ENCODE peak calls at places on chromosomes 12 and 14, in ten cellular contexts. J is H9, G is spleen, X is testis, F is left ventricle myocardium inferior, N is PC-3, Z is heart left ventricle, T is transverse colon, L is iPS DF 6.9, V is A673. Q is an unnamed sample.

GRCh38 chr12:6902448-6902847 is 2.2 kb upstream of the LRRC23 start:
- DNase-seq in J (no peak), G (no peak), X (no peak), F (no peak), N (no peak), Z (no peak), T (no peak), L (no peak), V (no peak), Q (no peak)

GRCh38 chr12:48779869-48780268 is 9.0 kb downstream of the ADCY6 start:
- DNase-seq in J (no peak), G (no peak), X (no peak), F (peak; percentile 68), N (no peak), Z (peak; percentile 87), T (no peak), L (no peak), V (peak; percentile 50), Q (no peak)

GRCh38 chr12:77746108-77746507 is 84.6 kb upstream of the NAV3 start:
- DNase-seq in J (no peak), G (no peak), X (no peak), F (no peak), N (no peak), Z (no peak), T (no peak), L (no peak), V (no peak), Q (no peak)

GRCh38 chr12:120199025-120199424 is 1.9 kb downstream of the RPLP0 start:
- DNase-seq in J (no peak), G (no peak), X (no peak), F (no peak), N (peak; percentile 34), Z (no peak), T (no peak), L (no peak), V (no peak), Q (no peak)

GRCh38 chr12:18895946-18896345 is 158.0 kb downstream of the CAPZA3 start:
- DNase-seq in J (peak; percentile 80), G (no peak), X (peak; percentile 25), F (peak; percentile 77), N (no peak), Z (peak; percentile 89), T (no peak), L (no peak), V (peak; percentile 39), Q (no peak)

GRCh38 chr12:89211456-89211855 is 140.8 kb downstream of the DUSP6 start:
- DNase-seq in J (no peak), G (no peak), X (no peak), F (no peak), N (peak; percentile 29), Z (no peak), T (no peak), L (no peak), V (peak; percentile 49), Q (no peak)

GRCh38 chr14:32507029-32507984 is 178.2 kb downstream of the AKAP6 start:
- DNase-seq in J (no peak), G (no peak), X (no peak), F (no peak), N (peak; percentile 71), Z (no peak), T (no peak), L (no peak), V (peak; percentile 53), Q (no peak)

GRCh38 chr14:92586001-92586947 is 72.7 kb downstream of the RIN3 start:
- DNase-seq in J (no peak), G (peak; percentile 32), X (no peak), F (no peak), N (peak; percentile 77), Z (no peak), T (no peak), L (no peak), V (no peak), Q (no peak)

GRCh38 chr14:100394886-100395672 is 71.9 kb downstream of the SLC25A47 start:
- DNase-seq in J (no peak), G (peak; percentile 68), X (no peak), F (no peak), N (no peak), Z (no peak), T (no peak), L (no peak), V (no peak), Q (no peak)

GRCh38 chr14:100398044-100398443 is 74.9 kb downstream of the SLC25A47 start:
- DNase-seq in J (no peak), G (no peak), X (no peak), F (no peak), N (no peak), Z (no peak), T (peak; percentile 62), L (no peak), V (no peak), Q (no peak)

GRCh38 chr14:100399052-100399849 is 76.1 kb downstream of the SLC25A47 start:
- DNase-seq in J (no peak), G (no peak), X (no peak), F (no peak), N (no peak), Z (no peak), T (no peak), L (no peak), V (no peak), Q (no peak)

GRCh38 chr14:100393906-100394732 is 71.0 kb downstream of the SLC25A47 start:
- DNase-seq in J (no peak), G (peak; percentile 44), X (no peak), F (no peak), N (no peak), Z (no peak), T (no peak), L (no peak), V (no peak), Q (no peak)

DNA sequence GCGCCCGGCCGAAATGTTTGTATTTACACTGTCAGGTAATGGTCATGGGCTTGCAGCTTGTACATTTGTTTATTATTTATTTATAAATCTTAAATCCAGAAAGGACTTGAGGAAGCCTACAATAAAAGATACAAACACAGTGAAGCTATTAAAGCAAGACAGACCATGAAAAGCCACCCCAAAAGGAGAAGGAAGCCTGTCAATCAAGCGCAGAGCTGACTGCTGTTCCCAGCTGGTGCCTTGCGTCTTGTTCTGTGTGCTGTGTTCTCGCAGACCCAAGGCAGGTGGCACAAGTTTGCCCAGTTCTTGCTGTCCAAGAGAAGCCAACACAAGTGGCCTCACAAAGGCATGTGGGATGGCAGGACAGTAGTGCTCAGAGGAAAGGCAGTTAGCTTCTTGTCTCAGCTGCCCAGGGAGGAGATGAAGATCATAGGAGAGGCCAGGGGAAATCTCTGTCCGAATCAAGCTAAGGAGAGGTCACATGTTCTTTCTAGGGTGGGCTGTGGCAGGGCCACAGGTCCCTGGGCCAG is 73.2 kb downstream of the SLC25A47 start:
- DNase-seq in J (no peak), G (peak; percentile 45), X (no peak), F (no peak), N (no peak), Z (no peak), T (no peak), L (no peak), V (no peak), Q (no peak)
- H3K27ac ChIP-seq in J (no peak overlapping the region), G (no peak overlapping the region), X (no peak overlapping the region), F (no peak overlapping the region), N (no peak overlapping the region), Z (no peak overlapping the region), T (no peak overlapping the region), L (no peak overlapping the region), V (no peak overlapping the region), Q (peak overlapping the region; percentile 81)

GRCh38 chr12:113260636-113261300 is 39.5 kb downstream of the TPCN1 start:
- DNase-seq in J (no peak), G (no peak), X (no peak), F (no peak), N (no peak), Z (no peak), T (no peak), L (no peak), V (no peak), Q (no peak)
- H3K27ac ChIP-seq in J (no peak overlapping the region), G (peak overlapping the region; percentile 71), X (peak overlapping the region; percentile 2), F (peak overlapping the region; percentile 99), N (no peak overlapping the region), Z (peak overlapping the region; percentile 77), T (peak overlapping the region; percentile 81), L (no peak overlapping the region), V (no peak overlapping the region), Q (peak overlapping the region; percentile 80)

GRCh38 chr12:52903285-52903854 is 1.5 kb downstream of the KRT8 start:
- DNase-seq in J (peak; percentile 89), G (peak; percentile 82), X (peak; percentile 86), F (peak; percentile 76), N (peak; percentile 76), Z (peak; percentile 88), T (peak; percentile 83), L (no peak), V (peak; percentile 81), Q (peak; percentile 71)

GRCh38 chr12:52906049-52906645 is 1.3 kb upstream of the KRT8 start:
- DNase-seq in J (peak; percentile 39), G (no peak), X (no peak), F (no peak), N (peak; percentile 22), Z (no peak), T (no peak), L (no peak), V (no peak), Q (no peak)

GRCh38 chr12:52901715-52902541 is 2.9 kb downstream of the KRT8 start:
- DNase-seq in J (no peak), G (no peak), X (no peak), F (no peak), N (no peak), Z (no peak), T (peak; percentile 52), L (no peak), V (no peak), Q (peak; percentile 41)

GRCh38 chr12:52900896-52901714 is 3.8 kb downstream of the KRT8 start:
- DNase-seq in J (no peak), G (no peak), X (no peak), F (no peak), N (no peak), Z (no peak), T (no peak), L (no peak), V (no peak), Q (no peak)

GRCh38 chr12:52903855-52904508 is 894 bp downstream of the KRT8 start:
- DNase-seq in J (peak; percentile 81), G (no peak), X (peak; percentile 27), F (peak; percentile 31), N (peak; percentile 75), Z (no peak), T (no peak), L (no peak), V (no peak), Q (peak; percentile 50)
- H3K27ac ChIP-seq in J (no peak overlapping the region), G (peak overlapping the region; percentile 79), X (no peak overlapping the region), F (peak overlapping the region; percentile 72), N (peak overlapping the region; percentile 61), Z (peak overlapping the region; percentile 72), T (peak overlapping the region; percentile 91), L (no peak overlapping the region), V (no peak overlapping the region), Q (peak overlapping the region; percentile 92)

GRCh38 chr12:115824936-115825602 is 452.4 kb downstream of the MED13L start:
- DNase-seq in J (no peak), G (no peak), X (no peak), F (no peak), N (no peak), Z (no peak), T (no peak), L (no peak), V (no peak), Q (no peak)

GRCh38 chr12:115828151-115828550 is 449.3 kb downstream of the MED13L start:
- DNase-seq in J (no peak), G (no peak), X (no peak), F (no peak), N (no peak), Z (no peak), T (no peak), L (no peak), V (no peak), Q (no peak)

GRCh38 chr12:115830633-115831032 is 446.9 kb downstream of the MED13L start:
- DNase-seq in J (no peak), G (no peak), X (no peak), F (no peak), N (peak; percentile 28), Z (no peak), T (no peak), L (no peak), V (no peak), Q (no peak)

GRCh38 chr12:115833704-115834103 is 443.8 kb downstream of the MED13L start:
- DNase-seq in J (no peak), G (no peak), X (no peak), F (no peak), N (no peak), Z (no peak), T (no peak), L (no peak), V (no peak), Q (no peak)

GRCh38 chr12:115830070-115830469 is 447.4 kb downstream of the MED13L start:
- DNase-seq in J (no peak), G (no peak), X (no peak), F (no peak), N (no peak), Z (no peak), T (no peak), L (no peak), V (no peak), Q (no peak)
- H3K27ac ChIP-seq in J (no peak overlapping the region), G (no peak overlapping the region), X (no peak overlapping the region), F (no peak overlapping the region), N (no peak overlapping the region), Z (no peak overlapping the region), T (no peak overlapping the region), L (no peak overlapping the region), V (no peak overlapping the region), Q (no peak overlapping the region)

Q was measured in breast epithelium.